ENCODE peak calls at places on chromosomes 13 and 19, in five cellular contexts. One of them, this sample, is unnamed.

GRCh38 chr19:1073063-1073955 is 6.3 kb downstream of the ARHGAP45 start:
- DNase-seq in cardiac muscle cell: no peak
- DNase-seq in IMR-90: no peak
- DNase-seq in left cardiac atrium: no peak
- DNase-seq in NCI-H1436: no peak
- DNase-seq in this sample: no peak

GRCh38 chr13:74324338-74324737 is 190.1 kb upstream of the KLF12 start:
- DNase-seq in cardiac muscle cell: no peak
- DNase-seq in IMR-90: no peak
- DNase-seq in left cardiac atrium: no peak
- DNase-seq in NCI-H1436: no peak
- DNase-seq in this sample: no peak

GRCh38 chr13:27194895-27195764 is 23.5 kb upstream of the USP12 start:
- DNase-seq in cardiac muscle cell: peak; percentile 87
- DNase-seq in IMR-90: peak; percentile 95
- DNase-seq in left cardiac atrium: no peak
- DNase-seq in NCI-H1436: no peak
- DNase-seq in this sample: peak; percentile 97

GRCh38 chr13:112152846-112153245 is 85.9 kb downstream of the SOX1 start:
- DNase-seq in cardiac muscle cell: no peak
- DNase-seq in IMR-90: no peak
- DNase-seq in left cardiac atrium: no peak
- DNase-seq in NCI-H1436: no peak
- DNase-seq in this sample: no peak

GRCh38 chr19:4374451-4375163 is 25.7 kb downstream of the SH3GL1 start:
- DNase-seq in cardiac muscle cell: peak; percentile 84
- DNase-seq in IMR-90: peak; percentile 87
- DNase-seq in left cardiac atrium: peak; percentile 89
- DNase-seq in NCI-H1436: no peak
- DNase-seq in this sample: peak; percentile 82

GRCh38 chr13:95100525-95101121 is 200.6 kb downstream of the ABCC4 start:
- DNase-seq in cardiac muscle cell: no peak
- DNase-seq in IMR-90: peak; percentile 77
- DNase-seq in left cardiac atrium: no peak
- DNase-seq in NCI-H1436: no peak
- DNase-seq in this sample: peak; percentile 54

GRCh38 chr13:46197299-46197975 is 14.3 kb upstream of the LRRC63 start:
- DNase-seq in cardiac muscle cell: no peak
- DNase-seq in IMR-90: no peak
- DNase-seq in left cardiac atrium: no peak
- DNase-seq in NCI-H1436: no peak
- DNase-seq in this sample: no peak

GRCh38 chr19:53183146-53183545 is 10.0 kb downstream of the ZNF665 start:
- DNase-seq in cardiac muscle cell: no peak
- DNase-seq in IMR-90: peak; percentile 66
- DNase-seq in left cardiac atrium: no peak
- DNase-seq in NCI-H1436: no peak
- DNase-seq in this sample: no peak

GRCh38 chr13:75870397-75870801 is 234.3 kb downstream of the LMO7 start:
- DNase-seq in cardiac muscle cell: peak; percentile 38
- DNase-seq in IMR-90: peak; percentile 20
- DNase-seq in left cardiac atrium: no peak
- DNase-seq in NCI-H1436: peak; percentile 20
- DNase-seq in this sample: peak; percentile 38

GRCh38 chr13:21240586-21240985 is 64.1 kb downstream of the MRPL57 start:
- DNase-seq in cardiac muscle cell: peak; percentile 59
- DNase-seq in IMR-90: peak; percentile 58
- DNase-seq in left cardiac atrium: no peak
- DNase-seq in NCI-H1436: no peak
- DNase-seq in this sample: peak; percentile 31

GRCh38 chr13:95209109-95209508 is 92.1 kb downstream of the ABCC4 start:
- DNase-seq in cardiac muscle cell: no peak
- DNase-seq in IMR-90: no peak
- DNase-seq in left cardiac atrium: no peak
- DNase-seq in NCI-H1436: no peak
- DNase-seq in this sample: no peak

GRCh38 chr13:42758515-42758914 is 22.9 kb upstream of the FAM216B start:
- DNase-seq in cardiac muscle cell: no peak
- DNase-seq in IMR-90: no peak
- DNase-seq in left cardiac atrium: no peak
- DNase-seq in NCI-H1436: no peak
- DNase-seq in this sample: no peak

GRCh38 chr13:79445968-79446645 is 34.8 kb upstream of the NDFIP2 start:
- DNase-seq in cardiac muscle cell: no peak
- DNase-seq in IMR-90: no peak
- DNase-seq in left cardiac atrium: no peak
- DNase-seq in NCI-H1436: no peak
- DNase-seq in this sample: no peak

GRCh38 chr13:28531195-28531955 is 36.4 kb upstream of the FLT1 start:
- DNase-seq in cardiac muscle cell: peak; percentile 41
- DNase-seq in IMR-90: peak; percentile 30
- DNase-seq in left cardiac atrium: peak; percentile 67
- DNase-seq in NCI-H1436: no peak
- DNase-seq in this sample: peak; percentile 92

GRCh38 chr13:106028916-106029315 is 506.5 kb downstream of the EFNB2 start:
- DNase-seq in cardiac muscle cell: peak; percentile 2
- DNase-seq in IMR-90: no peak
- DNase-seq in left cardiac atrium: no peak
- DNase-seq in NCI-H1436: no peak
- DNase-seq in this sample: no peak

GRCh38 chr13:111328803-111329410 is 8.5 kb downstream of the TEX29 start:
- DNase-seq in cardiac muscle cell: no peak
- DNase-seq in IMR-90: no peak
- DNase-seq in left cardiac atrium: no peak
- DNase-seq in NCI-H1436: no peak
- DNase-seq in this sample: no peak

This sample was measured in dermis blood vessel endothelial cell.